ENCODE peak calls at places on chromosomes 4 and X, in eight cellular contexts. H, A, M, Q, G, X, I and C are unnamed samples.

GRCh38 chr4:76850010-76850441 is 47.9 kb downstream of the SOWAHB start:
- DNase-seq in H (no peak), A (peak; percentile 27), M (peak; percentile 76), Q (no peak), G (no peak), X (peak; percentile 51), I (no peak), C (no peak)

GRCh38 chr4:71713611-71714203 is 70.2 kb downstream of the GC start:
- DNase-seq in H (peak; percentile 51), A (no peak), M (peak; percentile 45), Q (peak; percentile 32), G (peak; percentile 4), X (peak; percentile 16), I (no peak), C (no peak)

GRCh38 chr4:3244002-3244401 is 5.0 kb upstream of the MSANTD1 start:
- DNase-seq in H (no peak), A (no peak), M (no peak), Q (no peak), G (no peak), X (no peak), I (no peak), C (no peak)

GRCh38 chrX:46587753-46588171 is 14.2 kb downstream of the CHST7 start:
- DNase-seq in H (no peak), A (no peak), M (peak; percentile 81), Q (no peak), G (no peak), X (no peak), I (no peak), C (no peak)

GRCh38 chrX:109873983-109874382 is 128.9 kb upstream of the TMEM164 start:
- DNase-seq in H (no peak), A (no peak), M (no peak), Q (no peak), G (no peak), X (no peak), I (no peak), C (peak; percentile 26)

GRCh38 chrX:39779952-39780783 is 317.6 kb downstream of the BCOR start:
- DNase-seq in H (peak; percentile 30), A (no peak), M (no peak), Q (no peak), G (no peak), X (no peak), I (no peak), C (no peak)

GRCh38 chr4:917466-917865 is 14.7 kb downstream of the GAK start:
- DNase-seq in H (no peak), A (no peak), M (no peak), Q (no peak), G (peak; percentile 11), X (no peak), I (no peak), C (no peak)

GRCh38 chrX:154354013-154354412 is 20.4 kb downstream of the FLNA start:
- DNase-seq in H (no peak), A (no peak), M (no peak), Q (no peak), G (no peak), X (no peak), I (no peak), C (no peak)

GRCh38 chrX:122914256-122914655 is 269.8 kb upstream of the GRIA3 start:
- DNase-seq in H (no peak), A (no peak), M (no peak), Q (no peak), G (no peak), X (no peak), I (no peak), C (no peak)

GRCh38 chrX:1481636-1482529 is 29.2 kb upstream of the ASMTL start:
- DNase-seq in H (peak; percentile 88), A (peak; percentile 35), M (peak; percentile 67), Q (peak; percentile 74), G (no peak), X (peak; percentile 73), I (no peak), C (peak; percentile 77)

GRCh38 chr4:160848901-160849735 is 1314.7 kb downstream of the FSTL5 start:
- DNase-seq in H (no peak), A (no peak), M (no peak), Q (no peak), G (no peak), X (no peak), I (no peak), C (no peak)

GRCh38 chrX:48530736-48531135 is 8.8 kb upstream of the TBC1D25 start:
- DNase-seq in H (no peak), A (no peak), M (no peak), Q (no peak), G (no peak), X (no peak), I (no peak), C (no peak)
- TF ChIP-seq POLR2AphosphoS5 in H (no peak), A (no peak), M (no peak), Q (no peak), G (no peak), X (no peak), I (no peak), C (no peak)

GRCh38 chrX:9019151-9019550 is 14.8 kb downstream of the FAM9B start:
- DNase-seq in H (no peak), A (no peak), M (no peak), Q (no peak), G (no peak), X (no peak), I (no peak), C (no peak)

GRCh38 chrX:9023293-9023692 is 10.6 kb downstream of the FAM9B start:
- DNase-seq in H (no peak), A (no peak), M (no peak), Q (no peak), G (no peak), X (no peak), I (no peak), C (no peak)
- H3K4me1 ChIP-seq in H (no peaks in the 10 kb centered on the region), A (no peaks in the 10 kb centered on the region), M (no peaks in the 10 kb centered on the region), Q (no peaks in the 10 kb centered on the region), G (no peaks in the 10 kb centered on the region), X (no peaks in the 10 kb centered on the region), I (no peaks in the 10 kb centered on the region), C (no peaks in the 10 kb centered on the region)

GRCh38 chr4:9691221-9692065 is 90.0 kb upstream of the DRD5 start:
- DNase-seq in H (peak; percentile 97), A (peak; percentile 96), M (peak; percentile 79), Q (peak; percentile 93), G (peak; percentile 94), X (peak; percentile 85), I (peak; percentile 97), C (peak; percentile 99)
- H3K4me3 ChIP-seq in H (peak overlapping the region; percentile 63), A (peak overlapping the region; percentile 63), M (peak overlapping the region; percentile 16), Q (peak overlapping the region; percentile 57), G (peak overlapping the region; percentile 41), X (peak overlapping the region; percentile 55), I (peak overlapping the region; percentile 59), C (peak overlapping the region; percentile 66)

GRCh38 chrX:48961585-48962091 is 4.2 kb upstream of the OTUD5 start:
- DNase-seq in H (no peak), A (no peak), M (peak; percentile 24), Q (peak; percentile 93), G (no peak), X (no peak), I (no peak), C (no peak)
- TF ChIP-seq POLR2AphosphoS5 in H (no peak), A (no peak), M (no peak), Q (peak; percentile 86), G (no peak), X (no peak), I (no peak), C (no peak)

DNA sequence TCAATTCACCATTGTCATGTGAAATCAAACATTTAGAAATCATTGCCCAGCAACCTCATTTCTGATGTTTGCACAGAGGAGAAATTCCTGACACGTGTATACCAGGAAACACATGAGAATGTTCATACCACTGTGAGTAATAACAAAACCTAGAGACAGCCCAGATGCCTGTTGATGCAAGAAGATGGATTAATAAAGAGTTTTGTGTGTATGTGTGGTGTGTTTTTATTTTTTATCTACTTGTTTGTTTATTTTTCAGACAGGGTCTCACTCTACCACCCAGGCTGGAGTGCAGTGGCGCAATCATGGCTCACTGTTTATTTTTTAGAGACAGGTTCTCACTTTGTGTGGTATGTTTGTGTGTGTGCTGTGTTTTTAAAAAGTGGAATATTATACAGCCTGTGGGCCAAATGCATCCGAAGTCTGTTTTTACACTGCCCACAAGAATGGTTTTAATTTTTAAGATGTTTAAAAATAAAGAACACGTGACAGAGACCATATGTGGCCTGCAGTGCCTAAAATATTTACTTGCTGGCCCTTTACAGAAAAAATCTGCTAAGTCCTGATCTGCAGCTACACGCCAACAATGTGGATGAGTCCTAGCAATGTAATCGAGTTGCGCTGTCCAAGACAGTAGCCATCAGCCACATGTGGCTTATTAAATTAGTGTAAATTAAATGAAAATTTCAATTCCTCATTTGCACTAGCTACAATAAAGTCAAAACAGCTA is 39.2 kb downstream of the TXLNG start:
- DNase-seq in H (no peak), A (no peak), M (peak; percentile 34), Q (no peak), G (peak; percentile 29), X (no peak), I (no peak), C (no peak)
- H3K4me1 ChIP-seq in H (no peaks in the 10 kb centered on the region), A (no peaks in the 10 kb centered on the region), M (peaks cover 38% of the 10 kb centered on the region), Q (no peaks in the 10 kb centered on the region), G (peaks cover 23% of the 10 kb centered on the region), X (no peaks in the 10 kb centered on the region), I (no peaks in the 10 kb centered on the region), C (peaks cover 6% of the 10 kb centered on the region)